ENCODE peak calls at places on chromosome 2, in five cellular contexts. E is A549, H is HL-60, Z is astrocyte of the spinal cord, A is fibroblast of the aortic adventitia. Y is an unnamed sample.

GRCh38 chr2:226378733-226379132 is 420.9 kb downstream of the IRS1 start:
- DNase-seq in E (peak; percentile 28), H (no peak), Z (peak; percentile 27), A (peak; percentile 68), Y (peak; percentile 70)

GRCh38 chr2:197273485-197273884 is 37.1 kb downstream of the ANKRD44 start:
- DNase-seq in E (no peak), H (no peak), Z (no peak), A (no peak), Y (no peak)

GRCh38 chr2:117856415-117857210 is 42.1 kb downstream of the DDX18 start:
- DNase-seq in E (peak; percentile 90), H (no peak), Z (peak; percentile 92), A (peak; percentile 95), Y (peak; percentile 98)

GRCh38 chr2:72920317-72921087 is 3.2 kb downstream of the EMX1 start:
- DNase-seq in E (no peak), H (no peak), Z (peak; percentile 31), A (peak; percentile 35), Y (peak; percentile 42)

GRCh38 chr2:229713371-229714079 is 830 bp downstream of the DNER start:
- DNase-seq in E (peak; percentile 27), H (no peak), Z (peak; percentile 58), A (no peak), Y (peak; percentile 37)

GRCh38 chr2:47160207-47160606 is 5.1 kb upstream of the STPG4 start:
- DNase-seq in E (no peak), H (no peak), Z (no peak), A (no peak), Y (no peak)

GRCh38 chr2:240932001-240932723 is 26.0 kb downstream of the CROCC2 start:
- DNase-seq in E (no peak), H (no peak), Z (no peak), A (no peak), Y (no peak)

GRCh38 chr2:23435250-23436035 is 50.5 kb downstream of the KLHL29 start:
- DNase-seq in E (no peak), H (no peak), Z (no peak), A (no peak), Y (no peak)

GRCh38 chr2:197307933-197308521 is 2.6 kb downstream of the ANKRD44 start:
- DNase-seq in E (no peak), H (no peak), Z (no peak), A (no peak), Y (no peak)

GRCh38 chr2:135030826-135031225 is 16.4 kb downstream of the MAP3K19 start:
- DNase-seq in E (peak; percentile 21), H (no peak), Z (peak; percentile 62), A (peak; percentile 61), Y (peak; percentile 82)

GRCh38 chr2:189466656-189467055 is 25.4 kb downstream of the WDR75 start:
- DNase-seq in E (peak; percentile 51), H (no peak), Z (peak; percentile 15), A (peak; percentile 76), Y (peak; percentile 79)

GRCh38 chr2:77008925-77009706 is 513.1 kb downstream of the LRRTM4 start:
- DNase-seq in E (no peak), H (no peak), Z (peak; percentile 78), A (no peak), Y (peak; percentile 4)

GRCh38 chr2:9887513-9887912 is 44.2 kb downstream of the TAF1B start:
- DNase-seq in E (no peak), H (no peak), Z (no peak), A (no peak), Y (no peak)

GRCh38 chr2:200298015-200298414 is 8.5 kb upstream of the SPATS2L start:
- DNase-seq in E (no peak), H (no peak), Z (peak; percentile 46), A (no peak), Y (peak; percentile 88)

GRCh38 chr2:227163998-227164744 is at the start of the genes COL4A3 and COL4A4:
- DNase-seq in E (peak; percentile 73), H (no peak), Z (no peak), A (peak; percentile 18), Y (no peak)

GRCh38 chr2:24486628-24487027 is 4.4 kb upstream of the NCOA1 start:
- DNase-seq in E (no peak), H (no peak), Z (no peak), A (no peak), Y (no peak)

GRCh38 chr2:1136807-1137663 is 186.4 kb downstream of the SNTG2 start:
- DNase-seq in E (no peak), H (no peak), Z (no peak), A (no peak), Y (no peak)

GRCh38 chr2:101558740-101559508 is 84.0 kb upstream of the RFX8 start:
- DNase-seq in E (no peak), H (no peak), Z (peak; percentile 55), A (peak; percentile 80), Y (peak; percentile 77)

GRCh38 chr2:19872302-19872701 is 29.5 kb downstream of the TTC32 start:
- DNase-seq in E (no peak), H (no peak), Z (no peak), A (no peak), Y (no peak)

GRCh38 chr2:20384949-20385348 is 34.3 kb upstream of the PUM2 start:
- DNase-seq in E (no peak), H (no peak), Z (no peak), A (no peak), Y (no peak)

GRCh38 chr2:20664431-20665260 is 2.3 kb upstream of the GDF7 start:
- DNase-seq in E (no peak), H (no peak), Z (no peak), A (no peak), Y (no peak)

GRCh38 chr2:137638932-137639331 is 325.3 kb upstream of the HNMT start:
- DNase-seq in E (no peak), H (no peak), Z (no peak), A (no peak), Y (no peak)

GRCh38 chr2:32272279-32272678 is 5.4 kb upstream of the YIPF4 start:
- DNase-seq in E (no peak), H (no peak), Z (no peak), A (no peak), Y (no peak)

GRCh38 chr2:98637401-98638144 is 29.2 kb downstream of the UNC50 start:
- DNase-seq in E (no peak), H (no peak), Z (no peak), A (no peak), Y (no peak)

GRCh38 chr2:64015386-64015785 is 3.8 kb downstream of the VPS54 start:
- DNase-seq in E (no peak), H (no peak), Z (no peak), A (peak; percentile 18), Y (no peak)

GRCh38 chr2:219279151-219279915 is at the start of gene DNAJB2:
- DNase-seq in E (peak; percentile 97), H (peak; percentile 95), Z (peak; percentile 99), A (peak; percentile 99), Y (peak; percentile 100)
- TF ChIP-seq CTCF in E (peak; percentile 17), H (no peak), Z (peak; percentile 27), A (peak; percentile 6), Y (peak; percentile 41)

GRCh38 chr2:11465485-11466306 is at the start of gene E2F6:
- DNase-seq in E (peak; percentile 97), H (peak; percentile 76), Z (peak; percentile 96), A (peak; percentile 94), Y (peak; percentile 93)

GRCh38 chr2:11465110-11465484 is 864 bp downstream of the E2F6 start:
- DNase-seq in E (peak; percentile 14), H (no peak), Z (no peak), A (no peak), Y (no peak)

GRCh38 chr2:11467749-11468148 is 1.8 kb upstream of the E2F6 start:
- DNase-seq in E (no peak), H (no peak), Z (no peak), A (no peak), Y (no peak)

GRCh38 chr2:11466307-11467125 is 555 bp upstream of the E2F6 start:
- DNase-seq in E (no peak), H (no peak), Z (no peak), A (no peak), Y (no peak)

GRCh38 chr2:11467126-11467649 is 1.2 kb upstream of the E2F6 start:
- DNase-seq in E (no peak), H (no peak), Z (no peak), A (no peak), Y (no peak)
- H3K4me3 ChIP-seq in E (peak overlapping the region; percentile 59), H (no peak overlapping the region), Z (no peak overlapping the region), A (no peak overlapping the region), Y (no peak overlapping the region)

GRCh38 chr2:128755693-128756371 is 437.2 kb upstream of the HS6ST1 start:
- DNase-seq in E (no peak), H (no peak), Z (no peak), A (no peak), Y (no peak)
- TF ChIP-seq CTCF in E (no peak), H (no peak), Z (no peak), A (no peak), Y (no peak)

DNA sequence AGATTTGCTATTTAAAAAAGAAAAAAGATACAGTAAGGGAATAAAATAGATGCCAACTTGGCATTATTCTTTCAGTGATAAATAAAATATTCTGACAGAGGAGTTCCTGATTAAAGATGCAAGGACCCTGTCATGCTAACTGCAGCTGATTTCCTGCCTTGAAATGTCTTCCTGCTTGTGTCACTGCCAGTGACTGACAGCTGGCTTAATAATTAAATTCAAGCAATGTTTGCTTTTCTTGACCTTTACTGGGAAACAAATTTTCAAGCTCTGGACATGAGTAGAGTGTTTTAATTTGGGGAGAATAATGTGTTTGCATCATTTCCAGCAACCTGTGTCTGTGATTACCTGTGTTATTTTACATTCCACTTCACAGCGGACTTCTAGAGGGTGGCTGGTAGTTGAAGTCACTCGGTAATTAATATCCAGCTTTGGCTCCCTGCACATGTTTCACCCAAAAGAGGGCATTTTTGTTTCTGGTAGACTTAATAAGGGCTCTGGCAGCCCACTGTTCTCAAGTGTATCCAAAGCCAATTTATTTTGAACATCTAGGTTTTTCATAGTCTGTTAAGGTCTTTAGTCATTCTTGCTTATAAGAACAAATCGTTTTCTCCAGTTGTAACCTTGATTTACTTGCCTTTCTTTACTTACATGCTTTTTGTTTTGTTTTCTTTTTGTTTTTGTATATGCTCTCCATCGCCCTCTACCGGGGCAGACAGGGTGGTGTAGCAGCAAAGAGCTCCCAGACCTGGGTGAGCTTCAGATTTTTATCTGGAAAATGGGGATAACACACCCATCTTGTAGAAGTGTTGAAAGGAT is 48.5 kb upstream of the PROKR1 start:
- DNase-seq in E (peak; percentile 59), H (peak; percentile 5), Z (peak; percentile 62), A (peak; percentile 63), Y (peak; percentile 71)
- H3K4me3 ChIP-seq in E (no peak overlapping the region), H (no peak overlapping the region), Z (no peak overlapping the region), A (no peak overlapping the region), Y (no peak overlapping the region)

DNA sequence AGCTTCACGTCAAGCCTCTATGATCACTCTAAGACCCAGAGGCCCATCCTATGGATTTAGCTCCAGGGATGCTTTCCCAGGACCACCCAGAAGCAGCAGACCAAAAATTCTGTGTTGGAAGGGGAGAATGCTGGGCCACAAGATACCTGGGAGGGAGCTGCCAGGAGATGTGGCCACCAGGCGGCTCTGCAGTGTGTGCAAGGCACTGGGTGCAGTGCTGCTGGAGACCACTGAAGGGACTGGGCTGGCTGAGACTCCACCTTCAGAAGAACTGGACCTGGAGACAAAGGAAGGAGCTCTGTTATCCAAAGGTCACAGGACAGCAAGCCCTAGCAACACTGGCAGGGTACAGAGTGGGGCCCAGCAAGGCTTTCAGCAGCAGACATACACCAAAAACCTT is 34.0 kb downstream of the KANSL3 start:
- DNase-seq in E (peak; percentile 47), H (no peak), Z (no peak), A (no peak), Y (peak; percentile 28)
- TF ChIP-seq CTCF in E (no peak), H (no peak), Z (peak; percentile 17), A (peak; percentile 41), Y (peak; percentile 52)

Y was measured in choroid plexus epithelial cell.